ENCODE peak calls at places on chromosomes 12 and 14, in seven cellular contexts. W is HepG2, Y is SK-N-SH, G is GM12892, X is GM12891, A is GM12878, O is K562. J is an unnamed sample.

GRCh38 chr12:82627799-82628198 is 58.9 kb upstream of the TMTC2 start:
- DNase-seq in X (no peak), A (no peak), O (no peak), W (peak), G (no peak), Y (peak), J (no peak)

GRCh38 chr12:100346660-100347059 is 10.2 kb upstream of the SLC17A8 start:
- DNase-seq in X (no peak), A (no peak), Y (no peak), G (no peak), O (no peak), W (peak), J (no peak)

GRCh38 chr14:23119362-23120327 is 590 bp upstream of the CEBPE start:
- DNase-seq in G (peak), O (no peak), W (no peak), A (no peak), X (peak), Y (no peak), J (no peak)

GRCh38 chr12:88035907-88036289 is 6.7 kb upstream of the C12orf50 start:
- DNase-seq in X (peak), Y (no peak), W (no peak), A (no peak), G (no peak), O (no peak), J (no peak)

GRCh38 chr12:132392389-132393244 is 63.2 kb upstream of the GALNT9 start:
- DNase-seq in A (no peak), O (no peak), X (no peak), G (no peak), W (no peak), Y (no peak), J (no peak)

GRCh38 chr12:57864811-57865751 is 18.6 kb upstream of the CTDSP2 start:
- DNase-seq in G (peak), W (no peak), X (peak), A (no peak), O (peak), Y (no peak), J (peak)

GRCh38 chr12:66399626-66399931 is 97.3 kb downstream of the HELB start:
- DNase-seq in W (no peak), O (no peak), X (no peak), G (no peak), A (no peak), Y (no peak), J (no peak)

GRCh38 chr12:40137252-40137651 is 31.4 kb upstream of the SLC2A13 start:
- DNase-seq in W (no peak), A (no peak), X (no peak), O (no peak), Y (no peak), G (no peak), J (no peak)

GRCh38 chr12:76117751-76118150 is 33.3 kb upstream of the NAP1L1 start:
- DNase-seq in Y (no peak), A (no peak), X (no peak), W (no peak), G (no peak), O (no peak), J (no peak)

GRCh38 chr14:45253754-45254300 is 825 bp upstream of the MIS18BP1 start:
- DNase-seq in Y (no peak), G (no peak), A (no peak), W (no peak), X (no peak), O (no peak), J (no peak)

GRCh38 chr12:89424394-89424793 is 72.1 kb upstream of the DUSP6 start:
- DNase-seq in W (no peak), O (no peak), G (no peak), Y (no peak), A (no peak), X (no peak), J (no peak)

GRCh38 chr12:69991683-69992297 is 166.8 kb downstream of the MYRFL start:
- DNase-seq in A (no peak), O (no peak), W (no peak), X (no peak), G (no peak), Y (peak), J (no peak)

GRCh38 chr12:92338671-92339070 is 193.0 kb upstream of the BTG1 start:
- DNase-seq in X (no peak), O (no peak), W (no peak), G (no peak), Y (no peak), A (no peak), J (no peak)

GRCh38 chr14:68958553-68958952 is 20.5 kb downstream of the ACTN1 start:
- DNase-seq in Y (no peak), G (no peak), W (no peak), X (no peak), A (no peak), O (no peak), J (no peak)

GRCh38 chr14:103165323-103165722 is 42.1 kb downstream of the TNFAIP2 start:
- DNase-seq in G (no peak), O (no peak), A (no peak), W (no peak), Y (no peak), X (no peak), J (no peak)

GRCh38 chr12:104586325-104587048 is 129.7 kb downstream of the CHST11 start:
- DNase-seq in X (no peak), W (no peak), Y (no peak), G (no peak), O (no peak), A (no peak), J (no peak)

GRCh38 chr12:122876724-122877123 is 19.2 kb downstream of the VPS37B start:
- DNase-seq in O (no peak), Y (no peak), G (no peak), X (no peak), W (no peak), A (no peak), J (no peak)

GRCh38 chr14:30906752-30907658 is 32.6 kb downstream of the COCH start:
- DNase-seq in Y (peak), X (no peak), O (no peak), G (no peak), A (no peak), W (peak), J (no peak)

GRCh38 chr12:6222009-6222702 is 22.0 kb downstream of the CD9 start:
- DNase-seq in Y (no peak), G (no peak), X (no peak), O (no peak), W (peak), A (no peak), J (no peak)

GRCh38 chr12:105267711-105268110 is 31.7 kb upstream of the APPL2 start:
- DNase-seq in G (no peak), A (no peak), O (no peak), Y (no peak), W (no peak), X (no peak), J (no peak)

GRCh38 chr12:28191690-28192089 is 1.4 kb downstream of the CCDC91 start:
- DNase-seq in Y (peak), O (peak), X (no peak), G (no peak), A (no peak), W (no peak), J (no peak)

GRCh38 chr12:28172434-28173030 is 17.7 kb upstream of the CCDC91 start:
- DNase-seq in Y (peak), O (peak), X (no peak), A (no peak), W (peak), G (no peak), J (no peak)

GRCh38 chr14:36510078-36510799 is 9.8 kb downstream of the NKX2-1 start:
- DNase-seq in X (no peak), Y (peak), O (no peak), A (no peak), W (no peak), G (no peak), J (no peak)

GRCh38 chr12:28446031-28446430 is 255.8 kb downstream of the CCDC91 start:
- DNase-seq in Y (no peak), X (no peak), O (no peak), G (no peak), A (no peak), W (no peak), J (no peak)

GRCh38 chr14:64654931-64655330 is 49.3 kb upstream of the PLEKHG3 start:
- DNase-seq in A (no peak), Y (no peak), G (no peak), W (no peak), O (no peak), X (no peak), J (no peak)

GRCh38 chr12:93743229-93743998 is 66.2 kb downstream of the CRADD start:
- DNase-seq in O (no peak), W (no peak), A (no peak), X (no peak), G (no peak), Y (no peak), J (no peak)

GRCh38 chr12:64006211-64006610 is 161.7 kb downstream of the SRGAP1 start:
- DNase-seq in W (no peak), G (no peak), A (no peak), Y (no peak), O (no peak), X (no peak), J (no peak)

GRCh38 chr12:115149685-115150378 is 465.9 kb upstream of the TBX3 start:
- DNase-seq in A (no peak), Y (no peak), W (no peak), G (no peak), O (no peak), X (no peak), J (no peak)

GRCh38 chr14:63237791-63238190 is 33.5 kb downstream of the RHOJ start:
- DNase-seq in O (no peak), W (no peak), X (no peak), A (no peak), Y (no peak), G (no peak), J (no peak)

GRCh38 chr12:98582093-98582492 is 11.4 kb upstream of the SLC25A3 start:
- DNase-seq in W (no peak), A (no peak), G (no peak), O (no peak), Y (no peak), X (no peak), J (no peak)

GRCh38 chr14:66092748-66093147 is 393.4 kb upstream of the CCDC196 start:
- DNase-seq in W (no peak), G (no peak), A (no peak), Y (no peak), X (no peak), O (no peak), J (no peak)

GRCh38 chr12:124388038-124388676 is 93.3 kb downstream of the RFLNA start:
- DNase-seq in A (no peak), G (no peak), Y (no peak), X (no peak), W (no peak), O (no peak), J (no peak)

GRCh38 chr12:128008341-128008740 is 258.6 kb upstream of the TMEM132C start:
- DNase-seq in Y (no peak), W (no peak), A (no peak), X (no peak), O (no peak), G (no peak), J (no peak)

GRCh38 chr12:130969223-130969622 is 15.5 kb downstream of the ADGRD1 start:
- DNase-seq in O (no peak), G (no peak), A (no peak), Y (no peak), X (no peak), W (no peak), J (no peak)

GRCh38 chr14:65095633-65096205 is 6.6 kb downstream of the MAX start:
- DNase-seq in Y (no peak), O (no peak), W (no peak), A (no peak), G (no peak), X (no peak), J (no peak)

GRCh38 chr12:96828169-96828789 is 78.8 kb upstream of the NEDD1 start:
- DNase-seq in O (no peak), G (no peak), Y (no peak), W (no peak), X (no peak), A (no peak), J (no peak)
- TF ChIP-seq TAF1 in O (no peak), G (no peak), Y (no peak), W (no peak), X (no peak), A (no peak), J (no peak)

GRCh38 chr12:54364413-54364812 is at the start of gene GPR84:
- DNase-seq in G (no peak), A (peak), W (no peak), Y (no peak), O (no peak), X (no peak), J (no peak)
- TF ChIP-seq TAF1 in G (peak), A (peak), W (no peak), Y (no peak), O (no peak), X (no peak), J (no peak)

GRCh38 chr14:61567838-61568571 is 127.3 kb upstream of the HIF1A start:
- DNase-seq in O (no peak), G (no peak), W (no peak), Y (no peak), A (no peak), X (peak), J (peak)
- TF ChIP-seq TAF1 in O (no peak), G (no peak), W (no peak), Y (no peak), A (no peak), X (no peak), J (no peak)

GRCh38 chr12:103013741-103014140 is 56.3 kb downstream of the ASCL1 start:
- DNase-seq in O (no peak), W (no peak), X (no peak), A (no peak), G (no peak), Y (no peak), J (no peak)

GRCh38 chr12:103012884-103013283 is 55.4 kb downstream of the ASCL1 start:
- DNase-seq in Y (peak), A (no peak), O (no peak), W (no peak), X (no peak), G (no peak), J (peak)

GRCh38 chr12:103011974-103012763 is 54.7 kb downstream of the ASCL1 start:
- DNase-seq in Y (peak), X (no peak), O (no peak), G (no peak), A (no peak), W (no peak), J (no peak)

GRCh38 chr12:103020839-103021238 is 63.4 kb downstream of the ASCL1 start:
- DNase-seq in A (peak), X (no peak), W (no peak), Y (no peak), G (no peak), O (no peak), J (no peak)

DNA sequence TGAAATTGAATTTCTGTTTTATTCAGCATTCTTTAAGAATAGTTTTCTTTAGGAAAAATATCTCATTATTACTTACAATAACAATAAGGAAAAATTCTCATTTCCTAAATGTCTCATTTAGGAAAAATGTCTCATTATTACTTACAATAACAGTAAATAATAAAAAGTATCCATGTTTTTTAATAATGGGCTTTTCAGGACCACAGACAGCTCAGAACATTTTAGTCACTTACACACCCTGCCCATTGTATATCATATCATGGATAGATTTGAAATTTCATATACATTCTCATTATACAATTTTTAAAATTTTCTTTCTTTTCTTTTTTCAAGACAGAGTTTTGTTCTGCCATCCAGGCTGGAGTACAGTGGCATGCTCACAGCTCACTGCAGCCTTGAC is 58.9 kb downstream of the ASCL1 start:
- DNase-seq in X (no peak), G (no peak), A (no peak), Y (no peak), O (no peak), W (no peak), J (no peak)
- TF ChIP-seq TAF1 in X (no peak), G (no peak), A (no peak), Y (no peak), O (no peak), W (no peak), J (no peak)

GRCh38 chr14:99484106-99484505 is 2.9 kb downstream of the CCNK start:
- DNase-seq in O (no peak), W (no peak), A (no peak), Y (no peak), G (no peak), X (no peak), J (no peak)
- TF ChIP-seq TAF1 in O (no peak), W (no peak), A (no peak), Y (no peak), G (no peak), X (no peak), J (no peak)

DNA sequence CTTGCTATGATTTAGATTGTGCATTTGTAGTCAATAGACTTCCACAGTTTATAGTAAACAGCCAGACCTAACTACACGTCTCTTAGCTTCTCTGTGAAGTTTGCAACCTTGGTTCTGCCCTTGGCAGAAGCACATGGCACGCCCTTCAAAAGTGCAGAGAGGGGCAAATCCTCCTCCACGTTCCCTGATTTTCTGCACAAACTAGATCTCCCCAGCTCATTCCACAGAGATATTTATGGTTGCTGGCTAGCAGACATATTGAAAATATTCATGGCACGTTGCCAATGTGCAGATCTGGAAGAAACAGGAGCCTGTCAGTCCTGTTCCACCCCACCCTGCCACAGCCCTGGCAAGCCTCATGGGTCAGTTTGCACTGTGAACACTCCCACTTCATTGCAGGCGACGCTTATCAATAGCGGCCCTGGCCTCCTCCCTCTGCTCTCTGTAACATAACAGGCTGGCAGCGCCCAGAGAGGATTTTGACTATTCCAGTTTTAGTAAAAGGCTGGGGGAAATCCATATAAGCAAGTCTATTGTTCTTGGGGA is 6.5 kb upstream of the LGALS3 start:
- DNase-seq in W (peak), A (no peak), X (no peak), O (no peak), Y (peak), G (no peak), J (no peak)
- TF ChIP-seq TAF1 in W (no peak), A (no peak), X (no peak), O (no peak), Y (peak), G (no peak), J (no peak)

GRCh38 chr14:75831455-75831854 is 150.3 kb downstream of the TGFB3 start:
- DNase-seq in W (peak), A (no peak), G (no peak), Y (no peak), O (peak), X (no peak), J (no peak)

GRCh38 chr14:75833326-75834020 is 148.3 kb downstream of the TGFB3 start:
- DNase-seq in A (no peak), W (no peak), Y (no peak), O (no peak), G (no peak), X (no peak), J (no peak)

GRCh38 chr14:75831971-75832370 is 149.8 kb downstream of the TGFB3 start:
- DNase-seq in Y (no peak), A (no peak), W (no peak), G (no peak), X (no peak), O (peak), J (no peak)

GRCh38 chr14:75835156-75836141 is 146.3 kb downstream of the TGFB3 start:
- DNase-seq in A (no peak), O (no peak), Y (no peak), X (no peak), W (peak), G (no peak), J (no peak)

GRCh38 chr14:75832621-75833297 is 149.0 kb downstream of the TGFB3 start:
- DNase-seq in Y (no peak), W (no peak), G (no peak), A (no peak), X (no peak), O (peak), J (no peak)
- TF ChIP-seq TAF1 in Y (no peak), W (no peak), G (no peak), A (no peak), X (no peak), O (no peak), J (no peak)

GRCh38 chr14:34770901-34771300 is 56.5 kb upstream of the CFL2 start:
- DNase-seq in W (no peak), Y (no peak), A (no peak), X (no peak), G (no peak), O (no peak), J (no peak)

GRCh38 chr14:34766060-34766459 is 51.7 kb upstream of the CFL2 start:
- DNase-seq in Y (no peak), X (no peak), O (no peak), G (no peak), W (no peak), A (no peak), J (no peak)

DNA sequence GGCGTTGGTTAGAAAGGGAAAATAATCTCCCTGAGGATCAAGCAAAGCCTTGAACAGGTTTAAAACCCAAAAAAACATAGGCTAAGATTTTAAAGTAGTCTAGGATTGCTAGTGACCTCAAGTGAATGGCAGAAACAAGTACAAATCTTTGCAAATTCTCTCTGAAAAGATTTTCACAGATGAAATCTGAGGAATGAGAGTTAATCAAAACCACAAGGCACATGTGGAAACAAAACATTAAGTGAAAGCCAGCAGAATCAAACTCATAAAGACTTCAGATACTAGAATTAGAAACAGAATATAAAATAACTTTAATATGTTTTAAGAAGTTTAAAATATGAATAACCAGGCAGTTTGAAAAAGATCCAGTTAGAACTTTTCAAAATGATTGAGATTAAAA is 52.2 kb upstream of the CFL2 start:
- DNase-seq in Y (no peak), O (no peak), G (no peak), A (no peak), W (no peak), X (no peak), J (no peak)
- TF ChIP-seq TAF1 in Y (no peak), O (no peak), G (no peak), A (no peak), W (no peak), X (no peak), J (no peak)

DNA sequence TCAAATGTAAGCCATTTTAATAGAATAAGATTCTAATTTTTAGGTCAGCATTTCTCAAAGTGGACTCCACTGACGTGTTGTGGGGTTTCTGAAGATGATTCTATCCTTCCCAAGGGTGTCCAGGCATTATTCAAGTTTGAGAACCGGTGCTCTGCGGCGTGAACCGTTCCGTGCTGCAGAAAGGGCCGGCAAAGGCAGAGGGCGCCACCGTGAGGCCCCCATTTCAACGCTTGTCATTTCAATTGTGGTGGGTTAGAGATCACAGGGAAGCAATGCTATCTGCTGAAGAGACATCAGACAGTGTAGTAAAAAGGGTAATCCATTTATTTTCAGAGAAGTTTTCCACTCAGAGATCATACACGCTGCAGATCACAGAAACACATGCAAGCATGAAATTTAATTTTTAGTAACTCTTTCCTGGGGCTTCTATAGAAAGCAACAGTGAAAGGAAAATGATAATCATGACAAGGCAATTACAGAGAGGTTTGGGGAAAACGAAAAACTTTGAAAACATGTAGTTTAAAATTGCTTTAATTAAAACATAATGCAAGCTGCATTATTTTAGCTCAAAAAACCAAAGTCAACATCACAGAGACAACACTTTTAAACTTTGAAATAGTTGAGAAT is 201.7 kb downstream of the EXOC5 start:
- DNase-seq in G (no peak), O (peak), X (no peak), W (peak), A (no peak), Y (peak), J (peak)
- TF ChIP-seq TAF1 in G (no peak), O (no peak), X (no peak), W (no peak), A (no peak), Y (no peak), J (no peak)

J was measured in H1.